ENCODE peak calls at places on chromosomes 13 and 19, in eight cellular contexts. P, R, Q, V, Y, U, C and W are unnamed samples.

GRCh38 chr13:38687246-38688229 is 661 bp downstream of the FREM2 start:
- DNase-seq in P (no peak), R (no peak), Q (no peak), V (peak), Y (no peak), U (no peak), C (no peak), W (no peak)

GRCh38 chr13:47119568-47120080 is 222.8 kb upstream of the HTR2A start:
- DNase-seq in P (no peak), R (no peak), Q (no peak), V (no peak), Y (no peak), U (no peak), C (no peak), W (peak)

GRCh38 chr19:10416380-10417257 is 3.7 kb upstream of the PDE4A start:
- DNase-seq in P (peak), R (peak), Q (peak), V (peak), Y (peak), U (peak), C (peak), W (peak)

GRCh38 chr13:97268772-97269171 is 46.6 kb downstream of the MBNL2 start:
- DNase-seq in P (no peak), R (no peak), Q (no peak), V (no peak), Y (no peak), U (no peak), C (no peak), W (no peak)

GRCh38 chr13:50912851-50913250 is 3.3 kb downstream of the RNASEH2B start:
- DNase-seq in P (no peak), R (no peak), Q (no peak), V (no peak), Y (no peak), U (no peak), C (no peak), W (no peak)

GRCh38 chr13:50679321-50679720 is 164.2 kb downstream of the DLEU7 start:
- DNase-seq in P (no peak), R (no peak), Q (no peak), V (peak), Y (no peak), U (no peak), C (no peak), W (no peak)

GRCh38 chr13:100089633-100090032 is 740 bp downstream of the PCCA start:
- DNase-seq in P (no peak), R (no peak), Q (no peak), V (peak), Y (peak), U (no peak), C (no peak), W (no peak)

GRCh38 chr13:44974056-44974798 is 15.0 kb downstream of the NUFIP1 start:
- DNase-seq in P (no peak), R (no peak), Q (no peak), V (peak), Y (peak), U (no peak), C (no peak), W (peak)

GRCh38 chr13:108728370-108728769 is 99.0 kb downstream of the MYO16 start:
- DNase-seq in P (no peak), R (no peak), Q (no peak), V (no peak), Y (no peak), U (no peak), C (no peak), W (no peak)

GRCh38 chr19:28731577-28731976 is 481.4 kb downstream of the UQCRFS1 start:
- DNase-seq in P (no peak), R (no peak), Q (no peak), V (no peak), Y (no peak), U (no peak), C (no peak), W (no peak)

GRCh38 chr13:52851153-52851962 is 2.9 kb upstream of the PCDH8 start:
- DNase-seq in P (peak), R (peak), Q (no peak), V (peak), Y (peak), U (no peak), C (no peak), W (peak)

GRCh38 chr13:99380921-99381645 is 73.9 kb upstream of the GPR183 start:
- DNase-seq in P (no peak), R (no peak), Q (peak), V (no peak), Y (no peak), U (no peak), C (no peak), W (no peak)

GRCh38 chr19:45074744-45075143 is 1.5 kb downstream of the ZNF296 start:
- DNase-seq in P (no peak), R (no peak), Q (no peak), V (no peak), Y (no peak), U (no peak), C (no peak), W (no peak)

GRCh38 chr13:114264886-114265611 is 16.4 kb upstream of the UPF3A start:
- DNase-seq in P (no peak), R (no peak), Q (no peak), V (peak), Y (no peak), U (no peak), C (no peak), W (no peak)

GRCh38 chr13:95564091-95564490 is 11.6 kb downstream of the CLDN10 start:
- DNase-seq in P (no peak), R (no peak), Q (no peak), V (peak), Y (no peak), U (no peak), C (no peak), W (peak)

GRCh38 chr13:32548837-32549236 is 10.2 kb upstream of the N4BP2L2 start:
- DNase-seq in P (no peak), R (no peak), Q (no peak), V (no peak), Y (no peak), U (no peak), C (no peak), W (no peak)

GRCh38 chr19:5445667-5446066 is 9.6 kb upstream of the ZNRF4 start:
- DNase-seq in P (no peak), R (no peak), Q (no peak), V (no peak), Y (peak), U (no peak), C (no peak), W (no peak)

GRCh38 chr19:3075605-3076431 is 13.5 kb upstream of the TLE5 start:
- DNase-seq in P (peak), R (peak), Q (peak), V (no peak), Y (no peak), U (peak), C (peak), W (no peak)

GRCh38 chr13:110232756-110233155 is 74.2 kb downstream of the COL4A1 start:
- DNase-seq in P (no peak), R (no peak), Q (no peak), V (no peak), Y (no peak), U (no peak), C (no peak), W (no peak)